ENCODE peak calls at places on chromosomes 12 and 14, in ten cellular contexts. D is heart right ventricle, L is cardiac fibroblast, E is vagina, O is OCI-LY7, R is psoas muscle, Z is GM23338, S is GM12865, N is endothelial cell, X is WERI-Rb-1. G is an unnamed sample.

GRCh38 chr12:45217846-45218245 is 2.0 kb downstream of the ANO6 start:
- DNase-seq in D (no peak), L (peak; percentile 31), E (no peak), O (no peak), R (no peak), Z (no peak), S (no peak), N (no peak), X (no peak), G (no peak)

GRCh38 chr12:42957136-42957535 is 367.6 kb upstream of the PRICKLE1 start:
- DNase-seq in D (peak; percentile 16), L (no peak), E (no peak), O (no peak), R (no peak), Z (no peak), S (no peak), N (no peak), X (no peak), G (no peak)

GRCh38 chr12:57069522-57069921 is 9.1 kb downstream of the NEMP1 start:
- DNase-seq in D (no peak), L (peak; percentile 91), E (no peak), O (peak; percentile 82), R (no peak), Z (peak; percentile 92), S (peak; percentile 86), N (peak; percentile 52), X (peak; percentile 54), G (peak; percentile 53)

GRCh38 chr12:77131977-77132490 is 66.7 kb upstream of the E2F7 start:
- DNase-seq in D (no peak), L (no peak), E (no peak), O (no peak), R (no peak), Z (no peak), S (no peak), N (no peak), X (no peak), G (no peak)

GRCh38 chr12:102690267-102690666 is 209.9 kb upstream of the IGF1 start:
- DNase-seq in D (no peak), L (no peak), E (no peak), O (no peak), R (no peak), Z (no peak), S (no peak), N (no peak), X (no peak), G (no peak)

GRCh38 chr12:51631591-51631990 is 40.6 kb downstream of the SCN8A start:
- DNase-seq in D (no peak), L (peak; percentile 59), E (no peak), O (no peak), R (no peak), Z (no peak), S (no peak), N (no peak), X (no peak), G (no peak)

GRCh38 chr12:47705571-47706425 is at the start of gene RPAP3:
- DNase-seq in D (peak; percentile 97), L (peak; percentile 93), E (peak; percentile 88), O (peak; percentile 97), R (peak; percentile 99), Z (peak; percentile 98), S (peak; percentile 97), N (peak; percentile 95), X (peak; percentile 96), G (peak; percentile 91)

GRCh38 chr14:22561661-22562579 is 27.1 kb downstream of the DAD1 start:
- DNase-seq in D (no peak), L (no peak), E (no peak), O (peak; percentile 55), R (no peak), Z (no peak), S (peak; percentile 75), N (no peak), X (no peak), G (no peak)

DNA sequence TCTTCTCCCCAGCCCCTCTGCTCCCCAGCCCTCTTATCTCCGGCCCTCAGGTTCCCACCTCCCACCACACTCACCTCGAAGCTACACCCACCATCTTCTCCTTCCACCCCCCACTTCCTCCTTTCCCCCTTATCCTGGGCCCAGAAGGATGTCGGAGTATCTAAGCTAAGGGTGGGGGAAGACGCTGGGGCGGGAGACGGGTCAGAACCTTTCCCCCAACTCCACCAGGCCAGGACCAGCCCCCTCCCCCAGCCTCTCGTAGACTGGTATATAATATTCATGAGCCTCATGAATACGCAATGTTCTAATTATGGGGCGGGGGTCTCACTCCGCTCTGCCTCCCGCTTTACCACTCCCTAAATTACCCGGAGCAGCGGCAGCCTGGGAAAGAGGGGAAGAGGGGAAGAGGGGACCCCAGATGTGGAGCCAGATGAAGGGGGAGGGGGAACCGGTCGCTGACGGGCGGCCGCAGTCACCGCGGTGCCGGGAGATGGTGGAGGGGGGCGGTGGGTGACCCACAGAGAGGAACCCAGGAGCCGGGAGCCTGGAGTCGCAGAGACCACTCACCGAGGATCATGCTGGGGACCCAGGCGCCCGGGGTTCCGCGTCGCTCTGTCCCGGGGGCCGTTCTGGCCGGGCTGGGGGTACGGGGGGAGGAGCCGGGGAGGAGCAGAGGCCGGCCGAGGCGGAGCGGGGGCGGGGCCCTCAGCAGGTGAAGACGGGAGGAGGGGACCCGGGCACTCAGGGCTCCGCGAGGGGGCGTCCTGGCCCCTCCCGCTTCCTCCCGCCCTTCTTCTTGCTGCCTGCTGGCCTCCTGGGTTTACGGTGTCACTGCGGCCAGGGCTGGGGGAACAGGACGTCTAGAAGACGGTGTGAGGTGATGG is 6.4 kb upstream of the ZNF385A start:
- DNase-seq in D (peak; percentile 41), L (no peak), E (no peak), O (peak; percentile 84), R (peak; percentile 63), Z (peak; percentile 95), S (peak; percentile 64), N (peak; percentile 71), X (peak; percentile 91), G (peak; percentile 68)
- TF ChIP-seq CTCF in D (no peak), L (no peak), E (no peak), O (peak; percentile 66), R (no peak), Z (peak; percentile 50), S (peak; percentile 21), N (no peak), X (peak; percentile 65), G (no peak)

GRCh38 chr12:48978741-48979601 is 849 bp downstream of the WNT1 start:
- DNase-seq in D (no peak), L (no peak), E (no peak), O (no peak), R (no peak), Z (no peak), S (no peak), N (no peak), X (no peak), G (no peak)

GRCh38 chr12:48981757-48982157 is 3.6 kb downstream of the WNT1 start:
- DNase-seq in D (no peak), L (no peak), E (no peak), O (no peak), R (peak; percentile 50), Z (no peak), S (no peak), N (no peak), X (no peak), G (no peak)

GRCh38 chr12:48979602-48980388 is 1.7 kb downstream of the WNT1 start:
- DNase-seq in D (no peak), L (no peak), E (no peak), O (no peak), R (peak; percentile 68), Z (peak; percentile 52), S (peak; percentile 44), N (no peak), X (no peak), G (no peak)

GRCh38 chr12:48980953-48981756 is 3.0 kb downstream of the WNT1 start:
- DNase-seq in D (no peak), L (no peak), E (no peak), O (no peak), R (peak; percentile 63), Z (peak; percentile 67), S (no peak), N (no peak), X (peak; percentile 45), G (no peak)

DNA sequence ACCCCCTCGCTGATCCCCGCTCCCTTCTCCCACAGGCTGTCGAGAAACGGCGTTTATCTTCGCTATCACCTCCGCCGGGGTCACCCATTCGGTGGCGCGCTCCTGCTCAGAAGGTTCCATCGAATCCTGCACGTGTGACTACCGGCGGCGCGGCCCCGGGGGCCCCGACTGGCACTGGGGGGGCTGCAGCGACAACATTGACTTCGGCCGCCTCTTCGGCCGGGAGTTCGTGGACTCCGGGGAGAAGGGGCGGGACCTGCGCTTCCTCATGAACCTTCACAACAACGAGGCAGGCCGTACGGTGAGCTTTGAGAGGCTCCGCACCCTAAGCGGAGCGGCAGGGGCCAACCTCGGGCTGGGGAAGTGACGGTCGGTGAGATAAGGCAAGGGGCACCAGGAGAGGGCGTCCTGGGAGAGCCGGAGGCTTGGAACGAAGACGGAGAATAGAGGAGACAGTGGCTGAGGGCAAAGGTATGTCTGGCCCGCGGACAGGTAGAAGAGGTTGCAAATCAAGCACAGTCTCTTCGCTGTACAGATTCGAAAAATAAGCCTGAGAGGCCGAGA is 2.3 kb downstream of the WNT1 start:
- DNase-seq in D (no peak), L (no peak), E (no peak), O (no peak), R (peak; percentile 64), Z (peak; percentile 88), S (no peak), N (no peak), X (peak; percentile 65), G (no peak)
- TF ChIP-seq CTCF in D (no peak), L (no peak), E (no peak), O (peak; percentile 30), R (no peak), Z (peak; percentile 65), S (no peak), N (no peak), X (peak; percentile 49), G (no peak)

GRCh38 chr12:121013715-121014114 is 2.6 kb downstream of the C12orf43 start:
- DNase-seq in D (no peak), L (no peak), E (no peak), O (peak; percentile 16), R (no peak), Z (no peak), S (no peak), N (no peak), X (no peak), G (no peak)
- TF ChIP-seq CTCF in D (no peak), L (no peak), E (no peak), O (peak; percentile 59), R (no peak), Z (no peak), S (peak; percentile 6), N (no peak), X (no peak), G (no peak)

GRCh38 chr12:107081778-107082177 is 11.6 kb downstream of the CRY1 start:
- DNase-seq in D (no peak), L (no peak), E (no peak), O (no peak), R (no peak), Z (no peak), S (no peak), N (no peak), X (no peak), G (no peak)

DNA sequence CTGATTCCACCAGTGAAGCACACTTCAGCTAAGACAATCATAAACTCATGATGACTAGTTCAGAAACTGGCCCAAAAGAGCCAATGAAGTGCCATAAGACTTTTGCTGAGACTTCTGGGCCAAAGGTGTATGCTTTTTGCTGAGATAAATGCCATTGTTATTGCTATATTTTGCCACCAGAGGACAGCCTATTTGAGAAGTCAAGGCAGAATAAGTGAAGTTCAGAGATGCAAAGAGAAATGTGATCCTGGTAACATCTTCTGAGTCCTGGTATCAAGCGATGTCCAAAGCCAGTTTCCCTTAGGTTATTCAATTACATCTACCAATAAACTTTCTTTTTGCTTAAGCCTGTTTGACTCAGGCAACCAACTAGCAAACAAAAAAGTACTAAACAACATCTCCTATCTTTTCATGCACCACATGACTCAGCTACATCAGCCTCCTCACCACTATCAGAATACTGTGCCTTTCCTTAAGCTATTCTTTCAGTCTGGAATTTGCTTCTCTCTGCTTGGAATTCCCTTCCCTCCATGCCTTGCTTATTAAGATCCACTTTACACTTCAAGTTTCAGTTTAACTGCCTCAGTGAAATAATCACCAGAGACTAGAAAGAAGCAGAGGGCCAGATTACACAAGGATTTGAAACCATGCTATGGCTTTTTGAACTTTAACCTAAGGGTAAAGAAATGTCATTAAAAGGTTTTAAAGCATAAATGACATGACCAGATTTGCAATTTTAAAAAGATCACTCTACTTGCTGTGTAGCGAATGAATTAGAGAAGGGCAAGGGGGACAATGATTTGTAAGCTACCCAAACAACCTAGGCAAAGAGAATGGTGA is 14.0 kb downstream of the CRY1 start:
- DNase-seq in D (no peak), L (peak; percentile 60), E (no peak), O (peak; percentile 14), R (no peak), Z (peak; percentile 40), S (peak; percentile 37), N (no peak), X (no peak), G (no peak)
- TF ChIP-seq CTCF in D (peak; percentile 10), L (peak; percentile 64), E (peak; percentile 12), O (peak; percentile 70), R (no peak), Z (peak; percentile 55), S (peak; percentile 52), N (peak; percentile 44), X (peak; percentile 63), G (no peak)

G was measured in mesothelial cell of epicardium.